ENCODE peak calls at places on chromosomes 3 and 15, in eight cellular contexts. L is colonic mucosa; O is uterus; E is CD8-positive, alpha-beta T cell; J is right lobe of liver; N is brain microvascular endothelial cell; G is tibial artery; W is hepatocyte. X is an unnamed sample.

GRCh38 chr3:17742837-17743659 is 617 bp upstream of the TBC1D5 start:
- DNase-seq in G (no peak), O (peak; percentile 95), J (no peak), E (peak; percentile 92), L (no peak), N (peak; percentile 96), W (no peak), X (no peak)

GRCh38 chr3:112519424-112520001 is 20.2 kb upstream of the BTLA start:
- DNase-seq in G (no peak), L (peak; percentile 54), E (peak; percentile 27), O (peak; percentile 34), J (no peak), W (peak; percentile 77), N (peak; percentile 90), X (no peak)

GRCh38 chr3:188821998-188822397 is 349.8 kb upstream of the TPRG1 start:
- DNase-seq in J (no peak), N (no peak), L (no peak), O (no peak), E (no peak), G (no peak), W (no peak), X (no peak)

GRCh38 chr3:106120334-106120733 is 251.5 kb upstream of the CBLB start:
- DNase-seq in O (no peak), L (no peak), E (no peak), G (no peak), N (peak; percentile 69), J (no peak), W (no peak), X (no peak)

GRCh38 chr3:45106874-45107273 is 39.3 kb downstream of the CDCP1 start:
- DNase-seq in G (no peak), O (no peak), E (no peak), L (no peak), W (no peak), J (no peak), N (no peak), X (no peak)

GRCh38 chr3:112769624-112770023 is 77.0 kb downstream of the CD200R1L start:
- DNase-seq in L (no peak), W (no peak), O (no peak), N (no peak), E (no peak), G (no peak), J (no peak), X (no peak)

GRCh38 chr3:15778332-15778858 is 19.4 kb downstream of the ANKRD28 start:
- DNase-seq in L (no peak), G (no peak), N (no peak), W (no peak), E (no peak), J (no peak), O (no peak), X (no peak)

GRCh38 chr3:29384640-29385039 is 103.8 kb downstream of the RBMS3 start:
- DNase-seq in W (peak; percentile 34), N (peak; percentile 84), G (no peak), J (no peak), E (no peak), O (no peak), L (no peak), X (no peak)

GRCh38 chr3:14274999-14275961 is 96.7 kb downstream of the LSM3 start:
- DNase-seq in L (no peak), G (no peak), W (no peak), N (no peak), J (no peak), O (no peak), E (no peak), X (no peak)

GRCh38 chr3:128360243-128360642 is 106.4 kb downstream of the DNAJB8 start:
- DNase-seq in W (no peak), J (no peak), N (no peak), E (no peak), G (no peak), O (no peak), L (no peak), X (no peak)

GRCh38 chr3:121430816-121431215 is 115.0 kb downstream of the POLQ start:
- DNase-seq in O (no peak), J (no peak), W (no peak), G (no peak), L (no peak), E (no peak), N (no peak), X (no peak)

GRCh38 chr15:78988361-78988911 is 43.6 kb upstream of the CTSH start:
- DNase-seq in O (peak; percentile 75), N (peak; percentile 97), J (no peak), L (peak; percentile 60), G (peak; percentile 95), W (peak; percentile 94), E (no peak), X (peak; percentile 79)

GRCh38 chr3:41173926-41174702 is 25.2 kb upstream of the CTNNB1 start:
- DNase-seq in E (no peak), J (no peak), W (no peak), L (no peak), N (no peak), G (no peak), O (no peak), X (no peak)

GRCh38 chr3:46242120-46242519 is at the start of gene CCR3:
- DNase-seq in O (no peak), N (no peak), E (no peak), W (no peak), L (no peak), J (no peak), G (no peak), X (no peak)

GRCh38 chr3:10758304-10759037 is 57.6 kb upstream of the SLC6A11 start:
- DNase-seq in L (peak; percentile 25), N (peak; percentile 39), W (peak; percentile 84), E (peak; percentile 30), J (peak; percentile 65), O (no peak), G (no peak), X (no peak)

GRCh38 chr3:120177151-120177550 is 82.9 kb upstream of the GSK3B start:
- DNase-seq in G (no peak), O (peak; percentile 21), J (no peak), N (peak; percentile 68), L (no peak), E (no peak), W (peak; percentile 80), X (no peak)

DNA sequence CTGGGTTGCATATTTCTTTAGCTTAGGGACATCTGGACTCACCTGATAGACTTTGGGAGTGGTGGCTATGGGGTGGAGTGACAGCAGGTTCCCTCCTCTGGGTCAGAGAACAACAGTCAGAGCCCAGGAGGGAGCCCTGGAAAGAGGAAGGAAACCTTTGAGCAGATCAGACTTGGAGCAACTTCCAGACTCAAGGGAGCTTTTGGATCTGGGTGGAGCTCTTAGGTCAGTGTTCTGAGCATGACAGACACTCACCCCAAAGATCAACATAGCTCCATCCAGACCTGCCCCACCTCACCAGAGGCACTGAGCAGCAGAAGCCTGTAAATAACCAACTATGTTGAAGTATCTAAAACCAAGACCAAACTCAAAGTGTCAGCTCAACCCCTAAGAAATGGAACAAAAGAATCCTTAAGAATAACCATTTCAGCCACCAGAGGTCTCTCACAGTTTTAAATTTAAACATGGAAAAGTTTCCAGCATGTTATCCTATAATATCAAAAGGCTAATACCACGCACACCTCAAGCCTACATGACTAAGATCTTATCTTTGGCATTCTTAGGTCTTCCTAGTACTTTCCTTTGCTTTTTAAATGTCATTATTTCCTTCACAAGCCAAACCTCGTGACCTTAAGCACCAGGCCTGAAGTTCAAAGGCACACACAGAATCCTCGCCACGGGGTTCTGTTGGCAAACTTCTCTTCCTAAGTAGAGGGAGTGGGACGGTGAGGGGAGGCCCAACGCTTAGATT is 56.4 kb downstream of the UMPS start:
- DNase-seq in O (no peak), J (no peak), L (peak; percentile 41), G (no peak), W (peak; percentile 41), N (no peak), E (no peak), X (no peak)
- TF ChIP-seq CTCF in O (peak; percentile 27), J (peak; percentile 45), L (no peak), G (peak; percentile 54), W (peak; percentile 65), N (peak; percentile 23), E (no peak), X (no peak)

DNA sequence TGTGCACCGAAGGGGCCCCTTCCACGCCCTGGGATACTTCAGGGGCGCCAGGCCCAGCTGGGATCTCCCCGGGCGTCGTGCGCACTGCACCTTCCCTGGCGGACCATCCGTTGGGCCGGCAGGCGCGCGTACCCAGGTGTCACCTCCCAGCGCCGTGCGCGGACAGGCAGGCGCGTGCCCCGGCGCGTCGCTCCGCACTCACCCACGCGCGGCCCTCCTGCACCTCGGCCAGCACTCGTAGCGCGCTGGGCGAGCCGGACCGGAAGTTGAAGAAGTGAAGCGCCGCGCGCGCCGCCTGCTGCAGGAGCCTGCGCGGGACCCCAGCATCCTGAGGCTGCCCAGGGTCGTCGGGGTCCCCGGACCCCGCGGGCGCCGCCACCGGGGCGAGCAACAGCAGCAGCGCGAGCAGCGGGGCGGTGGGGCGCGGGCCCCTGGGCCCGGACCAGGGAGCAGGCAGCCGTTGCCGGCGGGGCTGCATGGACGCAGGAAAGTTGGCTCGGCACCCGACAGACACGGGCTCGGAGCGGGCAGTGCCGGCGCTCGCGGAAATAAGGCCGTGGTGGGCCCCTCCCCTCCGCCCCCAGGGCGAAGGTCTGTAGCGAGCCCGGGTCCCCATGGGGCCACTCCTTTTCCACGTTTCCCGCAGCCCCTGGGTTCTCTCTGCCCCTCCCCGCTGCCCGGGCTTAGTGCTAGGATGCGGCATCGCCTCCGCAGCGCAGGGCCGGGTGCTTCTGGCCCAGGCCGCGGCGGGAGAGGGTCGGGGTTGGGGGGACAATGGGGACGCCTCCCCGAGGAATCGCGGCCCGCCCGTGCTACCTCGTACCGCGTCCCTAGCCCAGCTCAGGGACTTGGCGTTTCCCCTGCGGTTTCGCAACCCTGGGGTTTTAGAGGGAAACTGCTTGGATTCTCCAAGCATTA is at the start of gene RARRES1:
- DNase-seq in G (peak; percentile 71), E (peak; percentile 31), J (peak; percentile 76), L (peak; percentile 71), W (peak; percentile 88), N (peak; percentile 39), O (peak; percentile 75), X (no peak)
- H3K4me3 ChIP-seq in G (peak within 1 kb of the TSS; percentile 82), E (peak within 1 kb of the TSS; percentile 48), J (peak within 1 kb of the TSS; percentile 70), L (peak within 1 kb of the TSS; percentile 67), W (peak within 1 kb of the TSS; percentile 44), N (peak within 1 kb of the TSS; percentile 64), O (peak within 1 kb of the TSS; percentile 68), X (peak within 1 kb of the TSS; percentile 89)

GRCh38 chr15:90376789-90377188 is 11.3 kb upstream of the IQGAP1 start:
- DNase-seq in J (no peak), G (no peak), E (peak; percentile 72), W (no peak), N (no peak), O (no peak), L (no peak), X (no peak)
- H3K27ac ChIP-seq in J (no peak overlapping the region), G (no peak overlapping the region), E (no peak overlapping the region), W (no peak overlapping the region), N (no peak overlapping the region), O (no peak overlapping the region), L (no peak overlapping the region), X (peak overlapping the region; percentile 51)

DNA sequence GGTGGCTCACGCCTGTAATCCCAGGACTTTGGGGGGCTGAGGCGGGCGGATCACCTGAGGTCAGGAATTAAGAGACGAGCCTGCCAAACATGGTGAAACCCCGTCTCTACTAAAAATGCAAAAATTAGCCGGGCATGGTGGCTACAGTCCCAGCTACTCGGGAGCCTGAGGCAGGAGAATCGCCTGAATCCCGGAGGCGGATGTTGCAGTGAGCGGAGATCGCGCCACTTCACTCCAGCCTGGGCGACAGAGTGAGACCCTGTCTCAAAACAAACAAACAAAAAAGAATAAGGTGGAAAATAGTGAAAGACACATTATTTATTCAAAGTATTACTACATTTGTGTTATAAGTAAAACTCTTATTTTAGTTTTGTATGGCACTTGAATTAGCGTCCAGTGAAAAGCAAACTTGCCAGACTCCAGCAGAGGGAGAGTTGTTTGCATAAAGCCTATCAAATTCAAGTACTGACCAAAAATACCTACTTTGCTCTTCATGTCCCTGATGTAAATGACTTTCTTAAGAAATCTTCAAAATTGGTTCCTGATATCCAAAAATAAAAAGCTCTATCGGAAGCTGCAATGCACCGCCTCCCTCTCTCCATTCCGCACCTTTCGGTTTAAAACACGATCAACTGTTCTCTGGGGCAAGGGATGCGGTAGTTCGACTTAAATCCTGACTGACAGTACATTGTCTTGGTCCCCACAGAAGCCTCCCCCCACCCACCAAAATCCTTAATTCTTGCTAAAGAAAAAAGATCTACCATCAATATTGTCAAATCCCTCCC is 1.2 kb downstream of the TRPM7 start:
- DNase-seq in G (no peak), J (no peak), L (no peak), N (no peak), O (no peak), E (no peak), W (no peak), X (no peak)
- TF ChIP-seq CTCF in G (no peak), J (no peak), L (no peak), N (peak; percentile 34), O (no peak), E (no peak), W (peak; percentile 26), X (no peak)

X was measured in coronary artery.